ENCODE peak calls at places on chromosomes 13 and 19, in eight cellular contexts. One of them, this sample, is unnamed.

GRCh38 chr13:28376604-28377003 is 118.3 kb downstream of the FLT1 start:
- DNase-seq in GM13976: no peak
- DNase-seq in tibial nerve: no peak
- DNase-seq in MCF 10A: no peak
- DNase-seq in HCT116: no peak
- DNase-seq in brain microvascular endothelial cell: no peak
- DNase-seq in OCI-LY7: no peak
- DNase-seq in Caco-2: no peak
- DNase-seq in this sample: no peak

GRCh38 chr19:5005096-5005495 is 36.2 kb downstream of the KDM4B start:
- DNase-seq in MCF 10A: no peak
- DNase-seq in HCT116: no peak
- DNase-seq in OCI-LY7: no peak
- DNase-seq in brain microvascular endothelial cell: no peak
- DNase-seq in tibial nerve: no peak
- DNase-seq in Caco-2: no peak
- DNase-seq in GM13976: no peak
- DNase-seq in this sample: no peak

GRCh38 chr19:6226444-6227155 is 53.2 kb downstream of the MLLT1 start:
- DNase-seq in Caco-2: no peak
- DNase-seq in HCT116: no peak
- DNase-seq in brain microvascular endothelial cell: no peak
- DNase-seq in tibial nerve: no peak
- DNase-seq in GM13976: no peak
- DNase-seq in MCF 10A: no peak
- DNase-seq in OCI-LY7: no peak
- DNase-seq in this sample: no peak

GRCh38 chr13:97528518-97528917 is 94.5 kb downstream of the RAP2A start:
- DNase-seq in brain microvascular endothelial cell: no peak
- DNase-seq in GM13976: no peak
- DNase-seq in HCT116: no peak
- DNase-seq in MCF 10A: no peak
- DNase-seq in tibial nerve: no peak
- DNase-seq in OCI-LY7: no peak
- DNase-seq in Caco-2: no peak
- DNase-seq in this sample: no peak

GRCh38 chr13:109790071-109790470 is 3.7 kb upstream of the IRS2 start:
- DNase-seq in MCF 10A: peak
- DNase-seq in Caco-2: no peak
- DNase-seq in OCI-LY7: no peak
- DNase-seq in GM13976: no peak
- DNase-seq in HCT116: no peak
- DNase-seq in brain microvascular endothelial cell: no peak
- DNase-seq in tibial nerve: no peak
- DNase-seq in this sample: no peak

GRCh38 chr19:46766569-46767317 is 20.5 kb upstream of the STRN4 start:
- DNase-seq in MCF 10A: peak
- DNase-seq in HCT116: no peak
- DNase-seq in OCI-LY7: peak
- DNase-seq in GM13976: peak
- DNase-seq in tibial nerve: no peak
- DNase-seq in Caco-2: peak
- DNase-seq in brain microvascular endothelial cell: no peak
- DNase-seq in this sample: peak

GRCh38 chr19:46076951-46077814 is 36.4 kb upstream of the IGFL4 start:
- DNase-seq in MCF 10A: peak
- DNase-seq in HCT116: peak
- DNase-seq in OCI-LY7: peak
- DNase-seq in tibial nerve: peak
- DNase-seq in Caco-2: peak
- DNase-seq in GM13976: peak
- DNase-seq in brain microvascular endothelial cell: peak
- DNase-seq in this sample: peak

GRCh38 chr13:39415003-39415402 is 188.0 kb downstream of the LHFPL6 start:
- DNase-seq in tibial nerve: peak
- DNase-seq in Caco-2: no peak
- DNase-seq in MCF 10A: no peak
- DNase-seq in OCI-LY7: no peak
- DNase-seq in GM13976: no peak
- DNase-seq in HCT116: no peak
- DNase-seq in brain microvascular endothelial cell: no peak
- DNase-seq in this sample: no peak

GRCh38 chr13:33313504-33313903 is 27.9 kb upstream of the STARD13 start:
- DNase-seq in brain microvascular endothelial cell: no peak
- DNase-seq in tibial nerve: no peak
- DNase-seq in HCT116: no peak
- DNase-seq in Caco-2: no peak
- DNase-seq in GM13976: no peak
- DNase-seq in OCI-LY7: no peak
- DNase-seq in MCF 10A: no peak
- DNase-seq in this sample: no peak

GRCh38 chr13:33307820-33308219 is 22.3 kb upstream of the STARD13 start:
- DNase-seq in HCT116: no peak
- DNase-seq in OCI-LY7: no peak
- DNase-seq in brain microvascular endothelial cell: no peak
- DNase-seq in tibial nerve: no peak
- DNase-seq in Caco-2: no peak
- DNase-seq in GM13976: no peak
- DNase-seq in MCF 10A: no peak
- DNase-seq in this sample: no peak

GRCh38 chr13:33311040-33311439 is 25.5 kb upstream of the STARD13 start:
- DNase-seq in Caco-2: no peak
- DNase-seq in OCI-LY7: no peak
- DNase-seq in GM13976: no peak
- DNase-seq in tibial nerve: no peak
- DNase-seq in brain microvascular endothelial cell: no peak
- DNase-seq in MCF 10A: no peak
- DNase-seq in HCT116: no peak
- DNase-seq in this sample: no peak

GRCh38 chr13:33310245-33311038 is 24.9 kb upstream of the STARD13 start:
- DNase-seq in HCT116: no peak
- DNase-seq in GM13976: no peak
- DNase-seq in MCF 10A: no peak
- DNase-seq in OCI-LY7: no peak
- DNase-seq in Caco-2: no peak
- DNase-seq in tibial nerve: no peak
- DNase-seq in brain microvascular endothelial cell: no peak
- DNase-seq in this sample: no peak

DNA sequence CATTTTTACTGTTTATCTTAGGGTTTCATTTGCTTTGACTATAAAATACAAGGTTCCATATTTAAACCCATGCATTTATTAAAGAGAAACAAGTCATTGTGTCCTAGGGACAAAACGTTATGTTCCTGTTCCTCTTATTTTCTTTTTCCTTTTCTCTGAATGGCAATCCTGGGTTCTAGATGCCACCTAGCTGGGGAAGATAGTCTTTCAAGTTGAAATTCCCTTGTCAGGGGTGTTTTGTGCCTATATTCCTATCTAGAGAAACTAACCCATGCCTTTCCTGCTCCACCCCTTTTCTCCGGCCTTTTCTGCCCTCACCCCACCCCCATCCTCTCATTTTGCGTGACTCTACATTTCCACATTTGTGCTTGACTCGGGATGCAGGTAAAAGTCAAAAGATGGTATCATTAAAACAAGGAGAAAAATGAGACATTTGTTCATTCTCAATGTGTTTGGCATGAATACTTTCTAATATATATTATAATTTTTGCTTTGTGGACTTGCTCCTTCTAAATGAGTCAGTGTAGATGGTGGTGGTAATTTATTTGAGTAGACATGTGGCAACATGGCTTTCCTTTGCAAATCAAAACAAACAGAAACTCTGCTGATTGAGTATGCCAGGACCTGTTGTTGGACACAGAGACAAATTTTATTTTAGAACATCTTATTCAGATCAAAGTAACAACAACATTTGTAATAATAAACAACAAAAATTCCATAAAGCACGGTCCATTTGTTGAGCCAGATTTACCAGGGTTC is 26.8 kb upstream of the STARD13 start:
- DNase-seq in HCT116: no peak
- DNase-seq in tibial nerve: no peak
- DNase-seq in GM13976: no peak
- DNase-seq in Caco-2: peak
- DNase-seq in brain microvascular endothelial cell: peak
- DNase-seq in OCI-LY7: no peak
- DNase-seq in MCF 10A: peak
- DNase-seq in this sample: no peak
- TF ChIP-seq CTCF in HCT116: no peak
- TF ChIP-seq CTCF in tibial nerve: peak
- TF ChIP-seq CTCF in GM13976: no peak
- TF ChIP-seq CTCF in Caco-2: peak
- TF ChIP-seq CTCF in brain microvascular endothelial cell: peak
- TF ChIP-seq CTCF in OCI-LY7: no peak
- TF ChIP-seq CTCF in MCF 10A: peak
- TF ChIP-seq CTCF in this sample: peak

GRCh38 chr19:19387108-19387507 is 18.4 kb upstream of the GATAD2A start:
- DNase-seq in MCF 10A: no peak
- DNase-seq in GM13976: no peak
- DNase-seq in Caco-2: no peak
- DNase-seq in brain microvascular endothelial cell: no peak
- DNase-seq in OCI-LY7: no peak
- DNase-seq in HCT116: no peak
- DNase-seq in tibial nerve: no peak
- DNase-seq in this sample: no peak

GRCh38 chr19:19385900-19386339 is 19.6 kb upstream of the GATAD2A start:
- DNase-seq in tibial nerve: no peak
- DNase-seq in MCF 10A: no peak
- DNase-seq in Caco-2: no peak
- DNase-seq in brain microvascular endothelial cell: no peak
- DNase-seq in GM13976: no peak
- DNase-seq in HCT116: no peak
- DNase-seq in OCI-LY7: peak
- DNase-seq in this sample: no peak

GRCh38 chr19:19384486-19384885 is 21.0 kb upstream of the GATAD2A start:
- DNase-seq in brain microvascular endothelial cell: no peak
- DNase-seq in GM13976: no peak
- DNase-seq in HCT116: no peak
- DNase-seq in Caco-2: no peak
- DNase-seq in MCF 10A: no peak
- DNase-seq in OCI-LY7: no peak
- DNase-seq in tibial nerve: no peak
- DNase-seq in this sample: no peak

GRCh38 chr19:19386373-19386869 is 19.1 kb upstream of the GATAD2A start:
- DNase-seq in MCF 10A: no peak
- DNase-seq in Caco-2: peak
- DNase-seq in tibial nerve: no peak
- DNase-seq in brain microvascular endothelial cell: no peak
- DNase-seq in GM13976: no peak
- DNase-seq in OCI-LY7: no peak
- DNase-seq in HCT116: no peak
- DNase-seq in this sample: no peak

DNA sequence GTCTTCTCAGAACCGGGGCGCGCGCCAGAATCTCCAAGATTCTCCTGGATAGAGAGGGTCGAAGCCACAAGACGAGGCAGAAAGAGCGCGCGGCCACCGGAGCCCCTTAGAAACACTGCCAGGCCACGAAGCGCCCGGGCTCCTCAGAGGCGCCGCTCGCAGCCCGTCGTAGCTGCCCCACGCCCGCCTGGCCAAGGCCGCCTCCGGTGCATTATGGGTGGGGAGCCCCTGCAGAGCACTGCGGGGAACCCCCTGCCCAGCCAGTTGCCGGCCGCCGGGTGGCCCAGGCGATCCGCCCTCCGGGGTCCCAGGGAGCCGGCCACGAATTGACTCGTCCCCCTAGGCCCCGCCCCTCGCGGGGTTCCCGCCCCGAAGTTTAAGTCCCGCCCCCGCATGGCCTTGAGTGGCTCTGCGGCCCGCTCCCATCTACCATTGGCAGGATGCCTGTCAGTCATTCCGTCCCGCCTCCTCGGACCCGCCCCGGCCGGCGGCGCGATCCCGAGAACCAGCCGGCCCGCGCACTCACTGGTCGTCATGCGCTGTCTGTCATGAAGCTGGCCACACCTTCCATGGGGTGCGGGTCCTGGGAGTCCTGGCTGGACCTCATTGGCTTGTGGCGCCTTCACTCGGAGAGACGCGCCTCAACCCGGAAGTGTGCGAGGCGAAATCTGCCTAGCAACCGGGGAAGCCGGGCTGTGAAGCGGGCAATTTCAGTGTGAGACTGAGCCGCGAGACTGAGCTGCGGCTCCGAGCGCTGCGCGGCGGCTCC is 20.2 kb upstream of the GATAD2A start:
- DNase-seq in Caco-2: peak
- DNase-seq in GM13976: peak
- DNase-seq in HCT116: peak
- DNase-seq in MCF 10A: peak
- DNase-seq in tibial nerve: peak
- DNase-seq in brain microvascular endothelial cell: peak
- DNase-seq in OCI-LY7: peak
- DNase-seq in this sample: peak
- TF ChIP-seq CTCF in Caco-2: peak
- TF ChIP-seq CTCF in GM13976: peak
- TF ChIP-seq CTCF in HCT116: no peak
- TF ChIP-seq CTCF in MCF 10A: no peak
- TF ChIP-seq CTCF in tibial nerve: no peak
- TF ChIP-seq CTCF in brain microvascular endothelial cell: no peak
- TF ChIP-seq CTCF in OCI-LY7: no peak
- TF ChIP-seq CTCF in this sample: peak

DNA sequence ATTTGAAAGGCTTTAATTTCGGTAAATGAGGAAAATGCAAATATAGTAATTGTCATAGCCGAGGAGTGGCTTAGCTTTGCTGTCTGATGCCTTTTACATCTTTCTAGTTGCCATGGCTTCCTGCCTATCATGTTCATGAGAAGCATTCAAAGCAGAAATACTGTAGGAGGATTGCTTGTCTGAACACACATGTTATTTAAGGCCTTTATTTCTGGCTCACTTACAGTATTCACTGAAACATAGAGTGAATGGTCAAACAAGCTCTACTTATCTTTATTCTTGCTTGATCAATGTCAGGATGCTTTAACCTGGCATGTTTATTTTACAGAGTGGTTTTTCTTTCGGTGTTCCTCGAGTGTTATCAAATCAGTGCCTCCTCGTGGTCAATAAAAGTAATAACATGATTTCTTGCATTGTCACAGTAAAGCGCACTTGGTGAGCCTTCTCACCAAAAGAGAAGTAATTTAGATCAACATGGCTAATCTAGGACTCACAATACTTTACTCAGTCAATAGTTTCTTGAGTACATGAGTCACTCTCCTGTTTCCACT is 73.5 kb upstream of the PCDH17 start:
- DNase-seq in tibial nerve: no peak
- DNase-seq in MCF 10A: peak
- DNase-seq in Caco-2: no peak
- DNase-seq in GM13976: no peak
- DNase-seq in brain microvascular endothelial cell: no peak
- DNase-seq in HCT116: no peak
- DNase-seq in OCI-LY7: peak
- DNase-seq in this sample: peak
- TF ChIP-seq CTCF in tibial nerve: no peak
- TF ChIP-seq CTCF in MCF 10A: peak
- TF ChIP-seq CTCF in Caco-2: no peak
- TF ChIP-seq CTCF in GM13976: peak
- TF ChIP-seq CTCF in brain microvascular endothelial cell: no peak
- TF ChIP-seq CTCF in HCT116: no peak
- TF ChIP-seq CTCF in OCI-LY7: peak
- TF ChIP-seq CTCF in this sample: peak

GRCh38 chr19:40397568-40397906 is 7.6 kb upstream of the HIPK4 start:
- DNase-seq in HCT116: no peak
- DNase-seq in GM13976: no peak
- DNase-seq in brain microvascular endothelial cell: no peak
- DNase-seq in tibial nerve: no peak
- DNase-seq in Caco-2: no peak
- DNase-seq in OCI-LY7: no peak
- DNase-seq in MCF 10A: no peak
- DNase-seq in this sample: no peak

GRCh38 chr19:40407714-40408600 is 5.2 kb downstream of the PRX start:
- DNase-seq in brain microvascular endothelial cell: no peak
- DNase-seq in OCI-LY7: peak
- DNase-seq in GM13976: no peak
- DNase-seq in HCT116: no peak
- DNase-seq in Caco-2: no peak
- DNase-seq in MCF 10A: no peak
- DNase-seq in tibial nerve: no peak
- DNase-seq in this sample: no peak

GRCh38 chr19:40398417-40399056 is 8.6 kb upstream of the HIPK4 start:
- DNase-seq in HCT116: no peak
- DNase-seq in MCF 10A: no peak
- DNase-seq in Caco-2: peak
- DNase-seq in tibial nerve: no peak
- DNase-seq in brain microvascular endothelial cell: peak
- DNase-seq in GM13976: peak
- DNase-seq in OCI-LY7: peak
- DNase-seq in this sample: no peak

GRCh38 chr19:40400521-40400920 is 10.5 kb upstream of the HIPK4 start:
- DNase-seq in Caco-2: no peak
- DNase-seq in OCI-LY7: no peak
- DNase-seq in HCT116: no peak
- DNase-seq in tibial nerve: no peak
- DNase-seq in GM13976: no peak
- DNase-seq in MCF 10A: no peak
- DNase-seq in brain microvascular endothelial cell: no peak
- DNase-seq in this sample: no peak

GRCh38 chr19:40403262-40403984 is 9.8 kb downstream of the PRX start:
- DNase-seq in OCI-LY7: peak
- DNase-seq in Caco-2: peak
- DNase-seq in MCF 10A: peak
- DNase-seq in GM13976: peak
- DNase-seq in brain microvascular endothelial cell: peak
- DNase-seq in HCT116: peak
- DNase-seq in tibial nerve: peak
- DNase-seq in this sample: peak
- TF ChIP-seq CTCF in OCI-LY7: no peak
- TF ChIP-seq CTCF in Caco-2: no peak
- TF ChIP-seq CTCF in MCF 10A: peak
- TF ChIP-seq CTCF in GM13976: no peak
- TF ChIP-seq CTCF in brain microvascular endothelial cell: no peak
- TF ChIP-seq CTCF in HCT116: no peak
- TF ChIP-seq CTCF in tibial nerve: no peak
- TF ChIP-seq CTCF in this sample: no peak